ENCODE peak calls at places on chromosome 21, in six cellular contexts. L is heart left ventricle, I is suprapubic skin, T is tibial nerve, B is ascending aorta, A is adrenal gland. H is an unnamed sample.

GRCh38 chr21:28944296-28944695 is 48.4 kb downstream of the LTN1 start:
- DNase-seq in L (no peak), I (no peak), T (no peak), B (no peak), A (no peak), H (no peak)

GRCh38 chr21:45935628-45936027 is 45.9 kb upstream of the COL6A1 start:
- DNase-seq in L (no peak), I (no peak), T (no peak), B (no peak), A (no peak), H (no peak)

GRCh38 chr21:43905726-43906455 is 40.9 kb downstream of the AGPAT3 start:
- DNase-seq in L (peak; percentile 17), I (peak; percentile 50), T (no peak), B (no peak), A (peak; percentile 11), H (no peak)

GRCh38 chr21:42973309-42973990 is 912 bp upstream of the PKNOX1 start:
- DNase-seq in L (no peak), I (no peak), T (peak; percentile 17), B (no peak), A (no peak), H (peak; percentile 63)

GRCh38 chr21:43923391-43923790 is 58.4 kb downstream of the AGPAT3 start:
- DNase-seq in L (no peak), I (no peak), T (no peak), B (no peak), A (no peak), H (no peak)

GRCh38 chr21:43322311-43322710 is 104.6 kb downstream of the SIK1 start:
- DNase-seq in L (no peak), I (no peak), T (no peak), B (no peak), A (no peak), H (no peak)

GRCh38 chr21:46064870-46065214 is 33.1 kb upstream of the COL6A2 start:
- DNase-seq in L (no peak), I (no peak), T (no peak), B (no peak), A (no peak), H (peak; percentile 57)

GRCh38 chr21:17048974-17049373 is 463.9 kb upstream of the CXADR start:
- DNase-seq in L (no peak), I (no peak), T (no peak), B (no peak), A (no peak), H (no peak)

GRCh38 chr21:45320261-45320990 is 32.7 kb upstream of the POFUT2 start:
- DNase-seq in L (peak; percentile 71), I (no peak), T (no peak), B (no peak), A (peak; percentile 20), H (no peak)

GRCh38 chr21:43322805-43323204 is 104.1 kb downstream of the SIK1 start:
- DNase-seq in L (no peak), I (no peak), T (no peak), B (no peak), A (no peak), H (no peak)

GRCh38 chr21:45529785-45530422 is 12.3 kb downstream of the SLC19A1 start:
- DNase-seq in L (peak; percentile 6), I (peak; percentile 24), T (no peak), B (no peak), A (no peak), H (no peak)

GRCh38 chr21:39020751-39021474 is 162.3 kb downstream of the PSMG1 start:
- DNase-seq in L (no peak), I (no peak), T (no peak), B (no peak), A (peak; percentile 59), H (no peak)

GRCh38 chr21:45894891-45895777 is 86.4 kb upstream of the COL6A1 start:
- DNase-seq in L (peak; percentile 9), I (no peak), T (no peak), B (no peak), A (no peak), H (no peak)

GRCh38 chr21:35853321-35853922 is 206.9 kb downstream of the SETD4 start:
- DNase-seq in L (no peak), I (no peak), T (no peak), B (no peak), A (no peak), H (no peak)

GRCh38 chr21:36471254-36471723 is 8.6 kb downstream of the CLDN14 start:
- DNase-seq in L (no peak), I (no peak), T (no peak), B (no peak), A (peak; percentile 30), H (no peak)

GRCh38 chr21:42746593-42747266 is 93.3 kb downstream of the PDE9A start:
- DNase-seq in L (no peak), I (no peak), T (no peak), B (no peak), A (peak; percentile 30), H (peak; percentile 64)

GRCh38 chr21:44012474-44013379 is 618 bp downstream of the TRAPPC10 start:
- DNase-seq in L (peak; percentile 68), I (no peak), T (peak; percentile 19), B (no peak), A (peak; percentile 53), H (no peak)

GRCh38 chr21:30567617-30568016 is 6.5 kb upstream of the KRTAP19-7 start:
- DNase-seq in L (no peak), I (no peak), T (no peak), B (no peak), A (no peak), H (no peak)

GRCh38 chr21:46368533-46369285 is 44.8 kb downstream of the PCNT start:
- DNase-seq in L (no peak), I (no peak), T (no peak), B (no peak), A (no peak), H (no peak)

GRCh38 chr21:34807881-34808568 is 139.2 kb downstream of the CLIC6 start:
- DNase-seq in L (peak; percentile 41), I (no peak), T (no peak), B (peak; percentile 45), A (peak; percentile 73), H (peak; percentile 77)

GRCh38 chr21:44986471-44987291 is 46.9 kb downstream of the SLX9 start:
- DNase-seq in L (peak; percentile 24), I (no peak), T (no peak), B (no peak), A (peak; percentile 16), H (no peak)

GRCh38 chr21:17793675-17794123 is 25.5 kb downstream of the C21orf91 start:
- DNase-seq in L (no peak), I (no peak), T (no peak), B (no peak), A (no peak), H (no peak)

GRCh38 chr21:41932576-41933258 is 21.1 kb downstream of the C2CD2 start:
- DNase-seq in L (peak; percentile 48), I (no peak), T (no peak), B (no peak), A (peak; percentile 92), H (peak; percentile 86)

GRCh38 chr21:42013338-42013737 is 3.2 kb upstream of the ZBTB21 start:
- DNase-seq in L (no peak), I (no peak), T (no peak), B (no peak), A (no peak), H (no peak)

GRCh38 chr21:35491114-35491513 is 442.0 kb upstream of the RUNX1 start:
- DNase-seq in L (no peak), I (no peak), T (no peak), B (no peak), A (no peak), H (no peak)

DNA sequence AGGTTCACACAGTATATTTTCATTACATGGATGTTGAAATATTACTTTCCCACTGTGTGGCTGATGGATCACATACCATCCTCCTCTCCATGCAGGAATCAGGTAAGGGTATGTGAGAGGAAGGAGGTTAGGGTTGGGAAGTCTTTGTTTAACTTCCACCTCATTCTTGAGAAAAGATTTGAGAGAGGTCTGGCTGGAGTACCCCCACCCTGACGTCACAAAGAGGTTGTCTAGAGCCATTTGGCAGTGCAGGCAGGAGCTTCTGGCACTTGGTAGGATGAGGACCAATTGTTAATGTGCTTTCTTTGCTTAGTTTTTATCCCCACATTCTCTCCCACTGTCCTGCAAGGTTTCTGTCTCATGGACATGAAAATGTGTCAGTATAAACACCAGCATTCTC is 356.6 kb downstream of the DSCAM start:
- DNase-seq in L (no peak), I (no peak), T (no peak), B (no peak), A (no peak), H (no peak)
- H3K9me3 ChIP-seq in L (no peaks in the 10 kb centered on the region), I (peaks cover 5% of the 10 kb centered on the region), T (peaks cover 10% of the 10 kb centered on the region), B (no peaks in the 10 kb centered on the region), A (no peaks in the 10 kb centered on the region), H (no peaks in the 10 kb centered on the region)

GRCh38 chr21:31895069-31895851 is 22.4 kb downstream of the HUNK start:
- DNase-seq in L (no peak), I (peak; percentile 70), T (no peak), B (no peak), A (no peak), H (no peak)
- H3K4me1 ChIP-seq in L (no peaks in the 10 kb centered on the region), I (peaks cover 13% of the 10 kb centered on the region), T (no peaks in the 10 kb centered on the region), B (no peaks in the 10 kb centered on the region), A (no peaks in the 10 kb centered on the region), H (no peaks in the 10 kb centered on the region)

GRCh38 chr21:33111577-33111976 is 41.6 kb downstream of the OLIG1 start:
- DNase-seq in L (no peak), I (no peak), T (no peak), B (no peak), A (no peak), H (no peak)
- H3K27ac ChIP-seq in L (no peak overlapping the region), I (no peak overlapping the region), T (no peak overlapping the region), B (no peak overlapping the region), A (no peak overlapping the region), H (no peak overlapping the region)

GRCh38 chr21:9755611-9756010 is 765.8 kb upstream of the TPTE start:
- DNase-seq in L (no peak), I (no peak), T (no peak), B (no peak), A (no peak), H (no peak)
- H3K9me3 ChIP-seq in L (no peaks in the 10 kb centered on the region), I (peaks cover 43% of the 10 kb centered on the region), T (peaks cover 22% of the 10 kb centered on the region), B (no peaks in the 10 kb centered on the region), A (no peaks in the 10 kb centered on the region), H (no peaks in the 10 kb centered on the region)

GRCh38 chr21:15053531-15053930 is 11.3 kb downstream of the NRIP1 start:
- DNase-seq in L (no peak), I (no peak), T (no peak), B (no peak), A (no peak), H (no peak)
- H3K4me1 ChIP-seq in L (peaks cover 26% of the 10 kb centered on the region), I (peaks cover 52% of the 10 kb centered on the region), T (peaks cover 99% of the 10 kb centered on the region), B (peaks cover 9% of the 10 kb centered on the region), A (peaks cover 95% of the 10 kb centered on the region), H (no peaks in the 10 kb centered on the region)

GRCh38 chr21:26934383-26934782 is 32.5 kb downstream of the ADAMTS5 start:
- DNase-seq in L (no peak), I (no peak), T (no peak), B (no peak), A (no peak), H (no peak)
- H3K27ac ChIP-seq in L (no peak overlapping the region), I (no peak overlapping the region), T (no peak overlapping the region), B (no peak overlapping the region), A (no peak overlapping the region), H (no peak overlapping the region)

H was measured in right atrium auricular region.